ENCODE peak calls at places on chromosomes 16 and 17, in seven cellular contexts. V, Y, R, N, I, G and X are unnamed samples.

GRCh38 chr16:14310519-14310991 is 239.4 kb downstream of the MRTFB start:
- DNase-seq in V (peak), Y (peak), R (peak), N (no peak), I (peak), G (peak), X (peak)

GRCh38 chr17:50180593-50180992 is 14.8 kb downstream of the SGCA start:
- DNase-seq in V (peak), Y (no peak), R (peak), N (no peak), I (no peak), G (no peak), X (no peak)

GRCh38 chr17:53909802-53910201 is 87.1 kb downstream of the KIF2B start:
- DNase-seq in V (no peak), Y (no peak), R (no peak), N (no peak), I (no peak), G (no peak), X (no peak)

GRCh38 chr16:34803683-34804416 is 1344.4 kb downstream of the TP53TG3F start:
- DNase-seq in V (no peak), Y (no peak), R (peak), N (peak), I (no peak), G (no peak), X (no peak)

GRCh38 chr17:8304181-8304910 is 5.7 kb upstream of the ARHGEF15 start:
- DNase-seq in V (no peak), Y (no peak), R (no peak), N (no peak), I (no peak), G (no peak), X (no peak)

GRCh38 chr16:28136751-28137434 is 73.4 kb upstream of the GSG1L start:
- DNase-seq in V (no peak), Y (no peak), R (no peak), N (no peak), I (no peak), G (no peak), X (no peak)

GRCh38 chr17:30393491-30393890 is 14.8 kb downstream of the CPD start:
- DNase-seq in V (no peak), Y (no peak), R (no peak), N (no peak), I (no peak), G (no peak), X (no peak)

GRCh38 chr17:9074106-9074505 is 52.8 kb downstream of the NTN1 start:
- DNase-seq in V (no peak), Y (no peak), R (peak), N (no peak), I (peak), G (no peak), X (no peak)

GRCh38 chr16:12964466-12964865 is 63.1 kb downstream of the SHISA9 start:
- DNase-seq in V (no peak), Y (no peak), R (no peak), N (no peak), I (peak), G (no peak), X (no peak)

GRCh38 chr17:18360518-18360917 is 2.8 kb downstream of the SHMT1 start:
- DNase-seq in V (no peak), Y (no peak), R (no peak), N (no peak), I (no peak), G (no peak), X (no peak)

GRCh38 chr17:18364166-18364565 is 816 bp upstream of the SHMT1 start:
- DNase-seq in V (no peak), Y (no peak), R (no peak), N (no peak), I (no peak), G (no peak), X (no peak)

GRCh38 chr17:18361837-18362380 is 1.4 kb downstream of the SHMT1 start:
- DNase-seq in V (no peak), Y (no peak), R (no peak), N (no peak), I (no peak), G (no peak), X (no peak)

GRCh38 chr17:18363021-18363941 is at the start of gene SHMT1:
- DNase-seq in V (peak), Y (peak), R (peak), N (peak), I (peak), G (peak), X (peak)

GRCh38 chr17:18362509-18363020 is 785 bp downstream of the SHMT1 start:
- DNase-seq in V (peak), Y (peak), R (peak), N (peak), I (peak), G (no peak), X (peak)
- TF ChIP-seq CTCF in V (no peak), Y (no peak), R (no peak), N (no peak), I (no peak), G (no peak), X (no peak)

GRCh38 chr17:19338031-19338990 is 24.2 kb downstream of the B9D1 start:
- DNase-seq in V (peak), Y (peak), R (peak), N (peak), I (peak), G (peak), X (peak)

GRCh38 chr17:19339341-19339815 is 23.1 kb downstream of the B9D1 start:
- DNase-seq in V (peak), Y (no peak), R (no peak), N (peak), I (no peak), G (no peak), X (no peak)

GRCh38 chr17:19337712-19338023 is 24.9 kb downstream of the B9D1 start:
- DNase-seq in V (no peak), Y (no peak), R (no peak), N (no peak), I (no peak), G (no peak), X (no peak)

GRCh38 chr17:19335951-19336631 is 26.4 kb downstream of the B9D1 start:
- DNase-seq in V (no peak), Y (no peak), R (no peak), N (peak), I (no peak), G (no peak), X (no peak)

DNA sequence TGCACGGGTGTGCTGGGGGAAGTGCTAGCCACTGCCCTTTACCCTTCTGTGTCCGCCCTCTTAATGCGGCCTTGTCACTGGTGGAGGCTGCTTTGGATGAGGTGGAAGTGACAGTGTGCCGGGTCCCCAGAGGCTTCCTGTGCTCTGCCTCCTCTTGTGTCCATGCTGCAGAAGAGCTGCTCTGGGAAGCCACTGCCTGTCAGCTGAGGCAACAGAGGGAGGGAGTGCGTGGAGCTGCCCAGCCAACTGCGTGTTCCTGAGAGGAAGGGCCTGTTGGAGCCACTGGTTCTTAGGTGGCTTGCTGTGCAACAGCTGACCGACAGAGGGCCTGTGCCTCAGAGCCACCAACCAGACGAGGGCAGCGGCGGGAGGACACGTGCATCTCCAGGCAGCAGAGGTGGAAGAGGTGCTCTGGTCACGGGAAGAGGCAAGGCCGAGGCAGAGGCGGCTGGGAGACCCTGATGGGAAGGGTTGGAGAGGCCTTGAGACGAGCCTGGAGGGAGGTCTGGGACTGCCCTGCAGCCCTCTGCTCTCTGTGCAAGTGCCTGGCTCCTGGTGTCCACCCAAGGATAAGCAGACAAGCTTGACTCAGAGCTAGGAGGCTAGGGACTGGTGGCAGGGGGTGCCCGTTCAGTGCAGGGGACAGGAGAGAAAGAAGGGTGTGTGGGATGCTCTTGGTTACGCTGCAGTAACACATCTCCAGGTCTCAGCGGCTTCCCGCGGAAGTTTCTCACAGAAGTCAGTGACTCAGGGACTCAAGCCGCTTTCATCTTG is 25.4 kb downstream of the B9D1 start:
- DNase-seq in V (no peak), Y (peak), R (no peak), N (peak), I (no peak), G (no peak), X (no peak)
- TF ChIP-seq CTCF in V (no peak), Y (no peak), R (peak), N (peak), I (peak), G (no peak), X (no peak)

DNA sequence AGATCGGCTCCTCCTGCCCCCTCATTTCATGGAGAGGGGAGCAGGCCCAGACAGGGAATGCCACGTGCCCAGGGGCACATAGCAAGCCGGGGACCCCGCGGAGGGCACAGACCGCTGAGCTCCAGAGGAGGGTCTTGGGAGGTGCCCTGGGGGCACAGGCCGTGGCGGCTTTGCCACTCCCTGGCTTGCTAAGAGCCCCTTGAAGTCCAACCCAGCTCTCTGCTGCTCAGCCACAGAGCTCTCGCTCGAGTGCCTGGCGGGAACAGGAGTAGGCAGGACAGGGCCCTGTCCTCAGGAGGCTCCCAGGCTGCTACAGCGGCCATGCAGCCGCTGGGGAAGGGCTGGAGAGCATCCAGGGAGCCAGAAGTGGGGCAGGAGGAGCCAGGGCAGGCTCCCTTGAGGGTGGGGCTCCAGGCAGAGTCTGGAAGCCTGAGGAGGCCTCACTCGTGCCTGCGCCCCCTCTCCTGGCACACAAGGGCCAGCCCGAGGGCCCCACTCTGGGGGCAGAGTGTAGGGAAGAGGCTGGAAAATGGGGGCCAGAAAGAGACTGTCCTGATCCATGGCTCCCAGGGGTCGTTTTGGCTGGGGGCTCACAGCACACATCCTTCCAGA is 4.4 kb upstream of the RAB26 start:
- DNase-seq in V (no peak), Y (no peak), R (peak), N (no peak), I (no peak), G (no peak), X (no peak)
- TF ChIP-seq CTCF in V (no peak), Y (no peak), R (no peak), N (no peak), I (no peak), G (no peak), X (no peak)

GRCh38 chr17:38967290-38967738 is at the start of gene FBXO47:
- DNase-seq in V (peak), Y (peak), R (peak), N (peak), I (peak), G (peak), X (peak)

GRCh38 chr17:38969281-38969680 is 2.1 kb upstream of the FBXO47 start:
- DNase-seq in V (no peak), Y (no peak), R (no peak), N (peak), I (no peak), G (no peak), X (no peak)

GRCh38 chr17:38970804-38971203 is 3.6 kb upstream of the FBXO47 start:
- DNase-seq in V (no peak), Y (no peak), R (no peak), N (no peak), I (no peak), G (no peak), X (no peak)

GRCh38 chr17:38970128-38970527 is 2.9 kb upstream of the FBXO47 start:
- DNase-seq in V (no peak), Y (no peak), R (no peak), N (no peak), I (no peak), G (no peak), X (no peak)
- TF ChIP-seq CTCF in V (no peak), Y (no peak), R (no peak), N (no peak), I (no peak), G (peak), X (no peak)